ENCODE peak calls at places on chromosomes 5 and 9, in four cellular contexts. One of them, this sample, is unnamed.
A peak's percentile ranks its signal among the peaks of the same experiment; 100 is the strongest.

GRCh38 chr9:105632807-105633206 is 29.4 kb upstream of the TAL2 start:
- DNase-seq in DMS 273 treated with DMSO at 0.1 percent for 48 hours: no peak
- DNase-seq in HS-5: no peak
- DNase-seq in activated T-cell treated with anti-CD3 and anti-CD28 coated beads, Interleukin-2, amount 50 U/mL, for 4 hours: no peak
- DNase-seq in this sample: no peak

GRCh38 chr9:32550046-32550608 is 2.0 kb upstream of the SMIM27 start:
- DNase-seq in DMS 273 treated with DMSO at 0.1 percent for 48 hours: no peak
- DNase-seq in HS-5: no peak
- DNase-seq in activated T-cell treated with anti-CD3 and anti-CD28 coated beads, Interleukin-2, amount 50 U/mL, for 4 hours: no peak
- DNase-seq in this sample: peak; percentile 19

GRCh38 chr5:96934695-96935555 is 955 bp upstream of the LNPEP start:
- DNase-seq in DMS 273 treated with DMSO at 0.1 percent for 48 hours: peak; percentile 84
- DNase-seq in HS-5: peak; percentile 74
- DNase-seq in activated T-cell treated with anti-CD3 and anti-CD28 coated beads, Interleukin-2, amount 50 U/mL, for 4 hours: peak; percentile 86
- DNase-seq in this sample: peak; percentile 99

GRCh38 chr5:125582358-125582757 is 835.9 kb upstream of the ZNF608 start:
- DNase-seq in DMS 273 treated with DMSO at 0.1 percent for 48 hours: no peak
- DNase-seq in HS-5: no peak
- DNase-seq in activated T-cell treated with anti-CD3 and anti-CD28 coated beads, Interleukin-2, amount 50 U/mL, for 4 hours: no peak
- DNase-seq in this sample: no peak

GRCh38 chr5:131265318-131265803 is 1.5 kb downstream of the CDC42SE2 start:
- DNase-seq in DMS 273 treated with DMSO at 0.1 percent for 48 hours: no peak
- DNase-seq in HS-5: no peak
- DNase-seq in activated T-cell treated with anti-CD3 and anti-CD28 coated beads, Interleukin-2, amount 50 U/mL, for 4 hours: no peak
- DNase-seq in this sample: peak; percentile 69

GRCh38 chr5:110056580-110057114 is 366.9 kb downstream of the MAN2A1 start:
- DNase-seq in DMS 273 treated with DMSO at 0.1 percent for 48 hours: no peak
- DNase-seq in HS-5: no peak
- DNase-seq in activated T-cell treated with anti-CD3 and anti-CD28 coated beads, Interleukin-2, amount 50 U/mL, for 4 hours: no peak
- DNase-seq in this sample: no peak

GRCh38 chr5:3032513-3032912 is 281.0 kb upstream of the IRX2 start:
- DNase-seq in DMS 273 treated with DMSO at 0.1 percent for 48 hours: no peak
- DNase-seq in HS-5: no peak
- DNase-seq in activated T-cell treated with anti-CD3 and anti-CD28 coated beads, Interleukin-2, amount 50 U/mL, for 4 hours: no peak
- DNase-seq in this sample: no peak

GRCh38 chr5:76801159-76801802 is 17.5 kb upstream of the F2RL1 start:
- DNase-seq in DMS 273 treated with DMSO at 0.1 percent for 48 hours: no peak
- DNase-seq in HS-5: no peak
- DNase-seq in activated T-cell treated with anti-CD3 and anti-CD28 coated beads, Interleukin-2, amount 50 U/mL, for 4 hours: no peak
- DNase-seq in this sample: no peak